ENCODE peak calls at places on chromosomes 13 and 19, in six cellular contexts. F is HFF-Myc; A is activated CD8-positive, alpha-beta memory T cell treated with anti-CD3 and anti-CD28 coated beads for 1 hour; G is aorta; I is progenitor cell of endocrine pancreas; J is stimulated activated CD4-positive, alpha-beta T cell treated with anti-CD3 and anti-CD28 coated beads, TNF-alpha, amount 100 ng/mL, for 4 hours. U is an unnamed sample.

GRCh38 chr19:38556521-38557174 is 61.1 kb downstream of the MAP4K1 start:
- DNase-seq in G (no peak), A (no peak), F (no peak), I (no peak), J (no peak), U (no peak)

GRCh38 chr13:93959796-93960533 is 519.5 kb downstream of the DCT start:
- DNase-seq in A (no peak), F (no peak), J (no peak), I (no peak), G (no peak), U (no peak)

GRCh38 chr13:90454002-90454636 is 893.4 kb upstream of the MIR17HG start:
- DNase-seq in F (no peak), I (no peak), J (no peak), G (no peak), A (no peak), U (no peak)

GRCh38 chr13:114035583-114036501 is 62.0 kb upstream of the C13orf46 start:
- DNase-seq in A (no peak), F (no peak), I (no peak), G (no peak), J (no peak), U (no peak)

GRCh38 chr19:4817467-4818277 is 13.8 kb downstream of the TICAM1 start:
- DNase-seq in A (no peak), I (no peak), G (no peak), J (no peak), F (no peak), U (no peak)

GRCh38 chr13:105213512-105213911 is 1322.0 kb downstream of the EFNB2 start:
- DNase-seq in G (no peak), A (no peak), I (no peak), J (no peak), F (no peak), U (no peak)

GRCh38 chr13:97367427-97367826 is 66.5 kb upstream of the RAP2A start:
- DNase-seq in F (peak; percentile 29), J (no peak), I (no peak), A (no peak), G (no peak), U (no peak)

GRCh38 chr13:29817604-29818378 is 32.6 kb downstream of the UBL3 start:
- DNase-seq in J (no peak), F (no peak), A (no peak), I (no peak), G (no peak), U (no peak)

GRCh38 chr13:97468331-97468730 is 34.4 kb downstream of the RAP2A start:
- DNase-seq in I (no peak), G (no peak), A (no peak), F (no peak), J (no peak), U (no peak)

U was measured in activated T-helper 9 cell treated with anti-CD3 and anti-CD28 coated beads, Interleukin-2, amount 50 U/mL, for 16 hours.